ENCODE peak calls at places on chromosomes 2 and 18, in four cellular contexts. One of them, this sample, is unnamed.
A peak's percentile ranks its signal among the peaks of the same experiment; 100 is the strongest.

GRCh38 chr2:74917702-74918619 is 40.5 kb upstream of the POLE4 start:
- DNase-seq in esophagus squamous epithelium: no peak
- DNase-seq in HepG2: peak; percentile 91
- DNase-seq in osteoblast: peak; percentile 68
- DNase-seq in this sample: no peak

GRCh38 chr2:16608661-16609643 is 56.7 kb downstream of the CYRIA start:
- DNase-seq in esophagus squamous epithelium: peak; percentile 30
- DNase-seq in HepG2: peak; percentile 67
- DNase-seq in osteoblast: peak; percentile 90
- DNase-seq in this sample: peak; percentile 90

GRCh38 chr18:11850821-11851155 is 425 bp upstream of the CHMP1B start:
- DNase-seq in osteoblast: peak; percentile 83
- DNase-seq in HepG2: no peak
- DNase-seq in esophagus squamous epithelium: no peak
- DNase-seq in this sample: peak; percentile 56

GRCh38 chr2:46036929-46037328 is 260.3 kb upstream of the EPAS1 start:
- DNase-seq in osteoblast: peak; percentile 76
- DNase-seq in esophagus squamous epithelium: no peak
- DNase-seq in HepG2: no peak
- DNase-seq in this sample: no peak

GRCh38 chr2:198127627-198128026 is 323.2 kb downstream of the PLCL1 start:
- DNase-seq in HepG2: peak; percentile 56
- DNase-seq in osteoblast: no peak
- DNase-seq in esophagus squamous epithelium: no peak
- DNase-seq in this sample: peak; percentile 64

GRCh38 chr2:108271691-108272253 is 16.9 kb upstream of the SULT1C2 start:
- DNase-seq in esophagus squamous epithelium: no peak
- DNase-seq in HepG2: peak; percentile 81
- DNase-seq in osteoblast: peak; percentile 91
- DNase-seq in this sample: no peak

GRCh38 chr18:6962571-6963451 is 154.8 kb downstream of the LAMA1 start:
- DNase-seq in HepG2: peak; percentile 53
- DNase-seq in osteoblast: no peak
- DNase-seq in esophagus squamous epithelium: no peak
- DNase-seq in this sample: no peak

GRCh38 chr2:2184549-2185249 is 146.4 kb downstream of the MYT1L start:
- DNase-seq in esophagus squamous epithelium: no peak
- DNase-seq in osteoblast: peak; percentile 88
- DNase-seq in HepG2: no peak
- DNase-seq in this sample: no peak

GRCh38 chr2:232871835-232872736 is 2.0 kb downstream of the SNORC start:
- DNase-seq in osteoblast: peak; percentile 60
- DNase-seq in HepG2: peak; percentile 89
- DNase-seq in esophagus squamous epithelium: no peak
- DNase-seq in this sample: no peak

GRCh38 chr18:10437837-10438236 is 16.6 kb upstream of the APCDD1 start:
- DNase-seq in osteoblast: no peak
- DNase-seq in HepG2: no peak
- DNase-seq in esophagus squamous epithelium: no peak
- DNase-seq in this sample: no peak

GRCh38 chr2:131035826-131036231 is 57.4 kb downstream of the FAM168B start:
- DNase-seq in osteoblast: peak; percentile 81
- DNase-seq in esophagus squamous epithelium: no peak
- DNase-seq in HepG2: no peak
- DNase-seq in this sample: no peak

GRCh38 chr2:240988146-240988545 is 10.3 kb upstream of the SNED1 start:
- DNase-seq in esophagus squamous epithelium: no peak
- DNase-seq in HepG2: no peak
- DNase-seq in osteoblast: no peak
- DNase-seq in this sample: no peak

GRCh38 chr2:234198976-234199375 is 148.5 kb downstream of the SPP2 start:
- DNase-seq in HepG2: no peak
- DNase-seq in osteoblast: no peak
- DNase-seq in esophagus squamous epithelium: no peak
- DNase-seq in this sample: no peak

GRCh38 chr2:118536306-118536705 is 311.1 kb downstream of the EN1 start:
- DNase-seq in HepG2: no peak
- DNase-seq in esophagus squamous epithelium: no peak
- DNase-seq in osteoblast: no peak
- DNase-seq in this sample: no peak

GRCh38 chr2:120855855-120856405 is 120.3 kb downstream of the GLI2 start:
- DNase-seq in esophagus squamous epithelium: no peak
- DNase-seq in HepG2: no peak
- DNase-seq in osteoblast: no peak
- DNase-seq in this sample: no peak

GRCh38 chr18:79955302-79956075 is 4.0 kb upstream of the SLC66A2 start:
- DNase-seq in osteoblast: no peak
- DNase-seq in esophagus squamous epithelium: no peak
- DNase-seq in HepG2: no peak
- DNase-seq in this sample: no peak

GRCh38 chr2:191611614-191612013 is 66.3 kb upstream of the NABP1 start:
- DNase-seq in osteoblast: no peak
- DNase-seq in esophagus squamous epithelium: no peak
- DNase-seq in HepG2: no peak
- DNase-seq in this sample: no peak

GRCh38 chr18:23969664-23970063 is 44.9 kb upstream of the TTC39C start:
- DNase-seq in esophagus squamous epithelium: no peak
- DNase-seq in HepG2: no peak
- DNase-seq in osteoblast: no peak
- DNase-seq in this sample: no peak

GRCh38 chr2:108959401-108959800 is 29.6 kb downstream of the EDAR start:
- DNase-seq in osteoblast: no peak
- DNase-seq in HepG2: no peak
- DNase-seq in esophagus squamous epithelium: no peak
- DNase-seq in this sample: no peak

GRCh38 chr18:37184209-37184868 is 355.4 kb downstream of the KIAA1328 start:
- DNase-seq in osteoblast: no peak
- DNase-seq in HepG2: no peak
- DNase-seq in esophagus squamous epithelium: no peak
- DNase-seq in this sample: no peak

GRCh38 chr2:66030553-66030952 is 404.4 kb upstream of the MEIS1 start:
- DNase-seq in esophagus squamous epithelium: no peak
- DNase-seq in HepG2: peak; percentile 18
- DNase-seq in osteoblast: no peak
- DNase-seq in this sample: peak; percentile 55

GRCh38 chr2:219172231-219173154 is 2.7 kb upstream of the SLC23A3 start:
- DNase-seq in osteoblast: no peak
- DNase-seq in esophagus squamous epithelium: no peak
- DNase-seq in HepG2: no peak
- DNase-seq in this sample: no peak

GRCh38 chr2:16130906-16131400 is 190.6 kb downstream of the MYCN start:
- DNase-seq in HepG2: no peak
- DNase-seq in osteoblast: no peak
- DNase-seq in esophagus squamous epithelium: no peak
- DNase-seq in this sample: no peak

GRCh38 chr18:37393945-37394609 is 171.5 kb downstream of the CELF4 start:
- DNase-seq in osteoblast: peak; percentile 98
- DNase-seq in HepG2: no peak
- DNase-seq in esophagus squamous epithelium: no peak
- DNase-seq in this sample: peak; percentile 17

GRCh38 chr18:9902832-9903231 is 11.0 kb upstream of the VAPA start:
- DNase-seq in esophagus squamous epithelium: no peak
- DNase-seq in osteoblast: no peak
- DNase-seq in HepG2: no peak
- DNase-seq in this sample: no peak

GRCh38 chr2:10303174-10303633 is 500 bp downstream of the HPCAL1 start:
- DNase-seq in osteoblast: peak; percentile 88
- DNase-seq in HepG2: no peak
- DNase-seq in esophagus squamous epithelium: no peak
- DNase-seq in this sample: no peak

GRCh38 chr2:1605102-1605501 is 139.2 kb downstream of the PXDN start:
- DNase-seq in osteoblast: peak; percentile 59
- DNase-seq in esophagus squamous epithelium: no peak
- DNase-seq in HepG2: no peak
- DNase-seq in this sample: no peak

GRCh38 chr2:47809903-47810302 is 27.0 kb downstream of the MSH6 start:
- DNase-seq in osteoblast: no peak
- DNase-seq in HepG2: no peak
- DNase-seq in esophagus squamous epithelium: no peak
- DNase-seq in this sample: no peak

GRCh38 chr2:235366847-235367246 is 127.0 kb upstream of the AGAP1 start:
- DNase-seq in esophagus squamous epithelium: no peak
- DNase-seq in osteoblast: no peak
- DNase-seq in HepG2: no peak
- DNase-seq in this sample: no peak

GRCh38 chr2:203510256-203510940 is 24.7 kb downstream of the RAPH1 start:
- DNase-seq in osteoblast: peak; percentile 62
- DNase-seq in HepG2: no peak
- DNase-seq in esophagus squamous epithelium: no peak
- DNase-seq in this sample: no peak

GRCh38 chr2:30406853-30407252 is 40.2 kb upstream of the LCLAT1 start:
- DNase-seq in esophagus squamous epithelium: no peak
- DNase-seq in HepG2: no peak
- DNase-seq in osteoblast: peak; percentile 60
- DNase-seq in this sample: no peak

GRCh38 chr2:28626891-28627421 is 124.7 kb upstream of the PPP1CB start:
- DNase-seq in osteoblast: no peak
- DNase-seq in esophagus squamous epithelium: no peak
- DNase-seq in HepG2: no peak
- DNase-seq in this sample: no peak

GRCh38 chr2:234478121-234478858 is 18.6 kb downstream of the ARL4C start:
- DNase-seq in HepG2: no peak
- DNase-seq in osteoblast: no peak
- DNase-seq in esophagus squamous epithelium: no peak
- DNase-seq in this sample: no peak

GRCh38 chr2:230869691-230870543 is 5.2 kb downstream of the ITM2C start:
- DNase-seq in esophagus squamous epithelium: no peak
- DNase-seq in osteoblast: peak; percentile 65
- DNase-seq in HepG2: no peak
- DNase-seq in this sample: peak; percentile 37

GRCh38 chr2:80112790-80113189 is 191.8 kb downstream of the LRRTM1 start:
- DNase-seq in osteoblast: no peak
- DNase-seq in HepG2: no peak
- DNase-seq in esophagus squamous epithelium: no peak
- DNase-seq in this sample: no peak

GRCh38 chr18:71529708-71530303 is 1014.3 kb downstream of the CBLN2 start:
- DNase-seq in HepG2: no peak
- DNase-seq in esophagus squamous epithelium: no peak
- DNase-seq in osteoblast: no peak
- DNase-seq in this sample: peak; percentile 2

GRCh38 chr18:78431606-78432005 is 548.0 kb upstream of the SALL3 start:
- DNase-seq in esophagus squamous epithelium: no peak
- DNase-seq in HepG2: no peak
- DNase-seq in osteoblast: no peak
- DNase-seq in this sample: no peak

GRCh38 chr18:55753643-55754255 is 165.8 kb upstream of the TCF4 start:
- DNase-seq in esophagus squamous epithelium: no peak
- DNase-seq in osteoblast: peak; percentile 71
- DNase-seq in HepG2: no peak
- DNase-seq in this sample: no peak

GRCh38 chr2:20418519-20418918 is 28.4 kb upstream of the RHOB start:
- DNase-seq in osteoblast: no peak
- DNase-seq in HepG2: no peak
- DNase-seq in esophagus squamous epithelium: no peak
- DNase-seq in this sample: no peak
- H3K27ac ChIP-seq in osteoblast: no peak overlapping the region
- H3K27ac ChIP-seq in HepG2: peak overlapping the region; percentile 61
- H3K27ac ChIP-seq in esophagus squamous epithelium: peak overlapping the region; percentile 38
- H3K27ac ChIP-seq in this sample: no peak overlapping the region

GRCh38 chr2:136286423-136286822 is 168.5 kb upstream of the CXCR4 start:
- DNase-seq in esophagus squamous epithelium: no peak
- DNase-seq in HepG2: no peak
- DNase-seq in osteoblast: no peak
- DNase-seq in this sample: no peak
- H3K27ac ChIP-seq in esophagus squamous epithelium: no peak overlapping the region
- H3K27ac ChIP-seq in HepG2: no peak overlapping the region
- H3K27ac ChIP-seq in osteoblast: no peak overlapping the region
- H3K27ac ChIP-seq in this sample: no peak overlapping the region

DNA sequence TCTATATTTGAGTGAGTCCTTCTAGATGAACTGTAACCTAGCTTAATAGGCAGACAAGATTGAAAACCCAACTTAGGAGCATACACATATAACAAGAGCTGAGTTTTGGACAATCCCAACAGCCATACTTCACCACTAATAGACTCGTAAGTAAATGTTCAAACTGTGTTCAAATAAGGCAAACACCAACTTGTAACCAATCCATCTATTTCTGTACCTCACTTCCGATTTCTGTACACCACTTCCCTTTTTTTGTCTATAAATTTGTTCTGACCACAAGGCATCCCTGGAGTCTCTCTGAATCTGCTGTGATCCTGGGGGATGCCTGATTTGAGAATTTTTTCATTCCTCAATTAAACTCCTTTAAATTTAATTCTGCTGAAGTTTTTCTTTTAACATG is 1149.1 kb upstream of the NRXN1 start:
- DNase-seq in osteoblast: no peak
- DNase-seq in esophagus squamous epithelium: no peak
- DNase-seq in HepG2: no peak
- DNase-seq in this sample: no peak
- H3K27ac ChIP-seq in osteoblast: no peak overlapping the region
- H3K27ac ChIP-seq in esophagus squamous epithelium: no peak overlapping the region
- H3K27ac ChIP-seq in HepG2: no peak overlapping the region
- H3K27ac ChIP-seq in this sample: no peak overlapping the region

GRCh38 chr2:19363474-19363778 is 5.0 kb upstream of the OSR1 start:
- DNase-seq in HepG2: no peak
- DNase-seq in osteoblast: peak; percentile 69
- DNase-seq in esophagus squamous epithelium: no peak
- DNase-seq in this sample: no peak

GRCh38 chr2:19361325-19361990 is 3.0 kb upstream of the OSR1 start:
- DNase-seq in esophagus squamous epithelium: no peak
- DNase-seq in osteoblast: peak; percentile 58
- DNase-seq in HepG2: no peak
- DNase-seq in this sample: no peak

GRCh38 chr2:19362652-19363473 is 4.4 kb upstream of the OSR1 start:
- DNase-seq in esophagus squamous epithelium: no peak
- DNase-seq in osteoblast: peak; percentile 94
- DNase-seq in HepG2: peak; percentile 79
- DNase-seq in this sample: peak; percentile 89

GRCh38 chr2:19360881-19361321 is 2.5 kb upstream of the OSR1 start:
- DNase-seq in esophagus squamous epithelium: no peak
- DNase-seq in HepG2: no peak
- DNase-seq in osteoblast: no peak
- DNase-seq in this sample: no peak

DNA sequence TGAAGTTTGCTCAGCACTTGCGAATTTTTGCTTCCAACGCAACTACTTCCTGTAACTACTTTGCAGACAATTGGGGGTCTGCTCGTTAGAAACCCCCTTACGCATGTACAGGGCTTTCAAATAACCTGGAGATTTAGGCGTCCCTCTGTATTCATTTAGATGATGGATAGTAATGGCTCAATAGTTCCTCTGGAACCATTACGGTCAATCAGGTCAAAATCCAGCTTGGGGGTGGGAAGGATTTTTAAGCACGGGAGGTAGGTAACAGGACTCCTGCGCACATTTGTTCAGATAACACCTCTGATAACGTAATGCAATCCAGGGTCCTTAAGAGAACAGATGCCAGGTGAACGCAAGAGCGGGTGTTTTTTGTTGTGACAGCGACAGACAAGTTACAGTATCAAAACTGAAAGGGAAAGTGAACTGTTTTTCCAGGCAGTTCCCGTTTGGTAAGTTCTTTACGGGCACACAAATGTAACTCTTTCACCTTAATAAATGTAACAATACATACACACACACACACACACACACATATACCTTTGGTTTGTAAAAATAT is 3.7 kb upstream of the OSR1 start:
- DNase-seq in HepG2: no peak
- DNase-seq in esophagus squamous epithelium: no peak
- DNase-seq in osteoblast: peak; percentile 82
- DNase-seq in this sample: no peak
- H3K27ac ChIP-seq in HepG2: no peak overlapping the region
- H3K27ac ChIP-seq in esophagus squamous epithelium: peak overlapping the region; percentile 14
- H3K27ac ChIP-seq in osteoblast: peak overlapping the region; percentile 61
- H3K27ac ChIP-seq in this sample: no peak overlapping the region

GRCh38 chr2:101342625-101343008 is 34.1 kb upstream of the RNF149 start:
- DNase-seq in HepG2: no peak
- DNase-seq in osteoblast: peak; percentile 36
- DNase-seq in esophagus squamous epithelium: no peak
- DNase-seq in this sample: no peak
- H3K27ac ChIP-seq in HepG2: no peak overlapping the region
- H3K27ac ChIP-seq in osteoblast: no peak overlapping the region
- H3K27ac ChIP-seq in esophagus squamous epithelium: no peak overlapping the region
- H3K27ac ChIP-seq in this sample: no peak overlapping the region